ENCODE peak calls at places on chromosomes 4 and X, in six cellular contexts. Q is A172, N is GM03348, Z is T-helper 2 cell, A is T-helper 1 cell, J is heart right ventricle. P is an unnamed sample.

GRCh38 chrX:111568356-111568755 is 56.9 kb downstream of the SERTM2 start:
- DNase-seq in N (peak; percentile 2), A (no peak), Q (no peak), J (no peak), Z (no peak), P (no peak)

GRCh38 chr4:169628579-169628978 is 8.2 kb downstream of the CLCN3 start:
- DNase-seq in J (no peak), Q (no peak), N (no peak), Z (no peak), A (no peak), P (no peak)

GRCh38 chr4:140266958-140267568 is 106.4 kb upstream of the SCOC start:
- DNase-seq in A (no peak), Z (no peak), J (no peak), Q (peak; percentile 35), N (no peak), P (no peak)

GRCh38 chr4:152936446-152937279 is 540 bp downstream of the FHDC1 start:
- DNase-seq in N (peak; percentile 67), Z (no peak), Q (peak; percentile 10), A (no peak), J (no peak), P (peak; percentile 82)

GRCh38 chr4:94889961-94890360 is 132.2 kb downstream of the BMPR1B start:
- DNase-seq in A (no peak), N (peak; percentile 21), J (no peak), Z (no peak), Q (peak; percentile 38), P (no peak)

GRCh38 chr4:173275150-173275549 is 59.0 kb downstream of the HMGB2 start:
- DNase-seq in Q (no peak), A (no peak), Z (no peak), N (no peak), J (no peak), P (no peak)

GRCh38 chrX:86383681-86384540 is 235.7 kb downstream of the DACH2 start:
- DNase-seq in Z (no peak), N (no peak), J (no peak), Q (no peak), A (no peak), P (no peak)

GRCh38 chr4:21768349-21769310 is 179.9 kb downstream of the KCNIP4 start:
- DNase-seq in Q (peak; percentile 48), Z (no peak), A (no peak), N (peak; percentile 15), J (peak; percentile 9), P (no peak)

GRCh38 chr4:100823066-100823992 is 305.5 kb upstream of the EMCN start:
- DNase-seq in N (peak; percentile 15), J (no peak), Q (peak; percentile 37), Z (no peak), A (no peak), P (no peak)

P was measured in aorta.